ENCODE peak calls at places on chromosomes 5 and 9, in eight cellular contexts. One of them, this sample, is unnamed.

GRCh38 chr5:179422840-179423523 is 77.7 kb upstream of the ADAMTS2 start:
- DNase-seq in fibroblast of lung: no peak
- DNase-seq in mammary epithelial cell: no peak
- DNase-seq in spleen: peak; percentile 51
- DNase-seq in heart right ventricle: no peak
- DNase-seq in astrocyte: no peak
- DNase-seq in ovary: no peak
- DNase-seq in epithelial cell of esophagus: no peak
- DNase-seq in this sample: no peak

GRCh38 chr5:67966712-67967111 is 248.8 kb upstream of the PIK3R1 start:
- DNase-seq in mammary epithelial cell: no peak
- DNase-seq in astrocyte: no peak
- DNase-seq in ovary: no peak
- DNase-seq in epithelial cell of esophagus: no peak
- DNase-seq in fibroblast of lung: no peak
- DNase-seq in spleen: no peak
- DNase-seq in heart right ventricle: no peak
- DNase-seq in this sample: no peak

GRCh38 chr5:91541696-91542095 is 158.6 kb upstream of the ARRDC3 start:
- DNase-seq in mammary epithelial cell: peak; percentile 31
- DNase-seq in heart right ventricle: no peak
- DNase-seq in spleen: no peak
- DNase-seq in ovary: no peak
- DNase-seq in astrocyte: peak; percentile 53
- DNase-seq in fibroblast of lung: peak; percentile 39
- DNase-seq in epithelial cell of esophagus: peak; percentile 58
- DNase-seq in this sample: no peak

GRCh38 chr9:105299190-105299854 is 54.9 kb downstream of the SLC44A1 start:
- DNase-seq in epithelial cell of esophagus: peak; percentile 95
- DNase-seq in fibroblast of lung: peak; percentile 95
- DNase-seq in mammary epithelial cell: peak; percentile 95
- DNase-seq in astrocyte: peak; percentile 98
- DNase-seq in heart right ventricle: no peak
- DNase-seq in ovary: no peak
- DNase-seq in spleen: no peak
- DNase-seq in this sample: peak; percentile 94

GRCh38 chr5:77328926-77329647 is 118.6 kb downstream of the PDE8B start:
- DNase-seq in astrocyte: no peak
- DNase-seq in epithelial cell of esophagus: no peak
- DNase-seq in spleen: no peak
- DNase-seq in heart right ventricle: no peak
- DNase-seq in fibroblast of lung: no peak
- DNase-seq in ovary: no peak
- DNase-seq in mammary epithelial cell: no peak
- DNase-seq in this sample: no peak

GRCh38 chr9:20580673-20581072 is 41.6 kb downstream of the MLLT3 start:
- DNase-seq in mammary epithelial cell: no peak
- DNase-seq in spleen: no peak
- DNase-seq in ovary: no peak
- DNase-seq in astrocyte: no peak
- DNase-seq in fibroblast of lung: no peak
- DNase-seq in heart right ventricle: no peak
- DNase-seq in epithelial cell of esophagus: peak; percentile 56
- DNase-seq in this sample: no peak

GRCh38 chr9:98345011-98345410 is 89.6 kb upstream of the TBC1D2 start:
- DNase-seq in epithelial cell of esophagus: no peak
- DNase-seq in mammary epithelial cell: no peak
- DNase-seq in fibroblast of lung: no peak
- DNase-seq in astrocyte: no peak
- DNase-seq in heart right ventricle: no peak
- DNase-seq in ovary: no peak
- DNase-seq in spleen: no peak
- DNase-seq in this sample: no peak

GRCh38 chr5:14237313-14238086 is 94.4 kb downstream of the TRIO start:
- DNase-seq in heart right ventricle: no peak
- DNase-seq in epithelial cell of esophagus: no peak
- DNase-seq in spleen: no peak
- DNase-seq in ovary: no peak
- DNase-seq in mammary epithelial cell: no peak
- DNase-seq in astrocyte: peak; percentile 35
- DNase-seq in fibroblast of lung: no peak
- DNase-seq in this sample: no peak

GRCh38 chr5:9441610-9442009 is 104.3 kb downstream of the SEMA5A start:
- DNase-seq in mammary epithelial cell: peak; percentile 35
- DNase-seq in spleen: no peak
- DNase-seq in epithelial cell of esophagus: peak; percentile 78
- DNase-seq in ovary: no peak
- DNase-seq in heart right ventricle: no peak
- DNase-seq in astrocyte: no peak
- DNase-seq in fibroblast of lung: no peak
- DNase-seq in this sample: no peak

GRCh38 chr9:93107151-93107824 is 11.3 kb downstream of the CARD19 start:
- DNase-seq in heart right ventricle: no peak
- DNase-seq in spleen: peak; percentile 60
- DNase-seq in astrocyte: no peak
- DNase-seq in fibroblast of lung: no peak
- DNase-seq in mammary epithelial cell: no peak
- DNase-seq in ovary: peak; percentile 3
- DNase-seq in epithelial cell of esophagus: no peak
- DNase-seq in this sample: no peak

GRCh38 chr5:2780421-2781171 is 29.1 kb upstream of the IRX2 start:
- DNase-seq in heart right ventricle: no peak
- DNase-seq in spleen: no peak
- DNase-seq in epithelial cell of esophagus: peak; percentile 96
- DNase-seq in mammary epithelial cell: peak; percentile 87
- DNase-seq in ovary: no peak
- DNase-seq in fibroblast of lung: no peak
- DNase-seq in astrocyte: no peak
- DNase-seq in this sample: no peak

GRCh38 chr5:177309351-177310191 is 2.1 kb downstream of the MXD3 start:
- DNase-seq in epithelial cell of esophagus: peak; percentile 84
- DNase-seq in heart right ventricle: peak; percentile 54
- DNase-seq in ovary: no peak
- DNase-seq in fibroblast of lung: peak; percentile 83
- DNase-seq in mammary epithelial cell: peak; percentile 62
- DNase-seq in astrocyte: peak; percentile 27
- DNase-seq in spleen: peak; percentile 92
- DNase-seq in this sample: no peak

GRCh38 chr5:167244583-167244982 is 1046.9 kb upstream of the WWC1 start:
- DNase-seq in epithelial cell of esophagus: peak; percentile 10
- DNase-seq in ovary: no peak
- DNase-seq in heart right ventricle: no peak
- DNase-seq in astrocyte: no peak
- DNase-seq in fibroblast of lung: peak; percentile 52
- DNase-seq in spleen: no peak
- DNase-seq in mammary epithelial cell: no peak
- DNase-seq in this sample: no peak

DNA sequence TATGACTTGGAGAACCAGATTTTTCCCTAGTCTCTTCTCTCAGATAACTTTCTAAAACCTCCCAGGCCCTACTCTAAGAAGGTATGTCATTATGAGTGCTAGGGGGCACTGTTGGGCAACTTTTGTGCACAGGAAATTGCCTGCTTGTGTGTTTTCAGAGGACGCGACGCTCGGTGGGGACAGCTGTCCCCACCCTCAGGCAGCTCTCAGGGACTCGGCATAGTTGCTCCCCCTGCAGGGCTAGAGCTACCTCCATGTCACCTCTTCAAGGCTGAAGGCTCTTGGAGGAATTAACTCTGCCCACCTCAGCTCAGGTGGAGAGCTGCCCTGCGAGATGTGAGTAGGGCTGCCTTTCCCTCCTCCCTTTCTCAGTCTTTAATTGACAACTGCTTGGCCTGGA is 10.2 kb upstream of the TIFAB start:
- DNase-seq in astrocyte: peak; percentile 14
- DNase-seq in spleen: peak; percentile 61
- DNase-seq in heart right ventricle: no peak
- DNase-seq in epithelial cell of esophagus: peak; percentile 68
- DNase-seq in ovary: no peak
- DNase-seq in fibroblast of lung: peak; percentile 45
- DNase-seq in mammary epithelial cell: peak; percentile 41
- DNase-seq in this sample: no peak
- TF ChIP-seq CTCF in astrocyte: peak; percentile 54
- TF ChIP-seq CTCF in spleen: no peak
- TF ChIP-seq CTCF in heart right ventricle: peak; percentile 25
- TF ChIP-seq CTCF in epithelial cell of esophagus: peak; percentile 64
- TF ChIP-seq CTCF in ovary: no peak
- TF ChIP-seq CTCF in fibroblast of lung: peak; percentile 48
- TF ChIP-seq CTCF in mammary epithelial cell: peak; percentile 40
- TF ChIP-seq CTCF in this sample: peak; percentile 71

DNA sequence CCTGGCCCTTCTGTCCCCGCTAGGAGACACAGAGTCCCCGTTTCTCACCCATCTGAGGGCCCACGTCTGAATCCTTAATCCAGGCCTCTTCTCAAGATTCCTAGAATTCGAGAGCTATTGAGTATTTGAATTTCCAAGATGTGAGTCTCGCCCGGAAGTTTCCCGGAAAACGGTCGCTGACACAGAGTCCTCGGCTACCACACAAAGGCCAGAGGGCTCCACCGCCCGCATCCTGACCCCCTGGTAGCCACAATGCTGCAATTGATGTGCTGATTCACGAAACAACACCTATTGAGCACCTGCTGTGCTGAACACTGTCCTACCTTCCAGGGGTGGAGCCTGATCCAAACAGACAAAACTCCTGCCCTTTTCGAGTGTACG is 668 bp upstream of the FBP1 start:
- DNase-seq in epithelial cell of esophagus: no peak
- DNase-seq in fibroblast of lung: no peak
- DNase-seq in mammary epithelial cell: no peak
- DNase-seq in astrocyte: no peak
- DNase-seq in ovary: no peak
- DNase-seq in spleen: no peak
- DNase-seq in heart right ventricle: no peak
- DNase-seq in this sample: no peak
- H3K4me3 ChIP-seq in epithelial cell of esophagus: no peak overlapping the region
- H3K4me3 ChIP-seq in fibroblast of lung: no peak overlapping the region
- H3K4me3 ChIP-seq in mammary epithelial cell: no peak overlapping the region
- H3K4me3 ChIP-seq in astrocyte: no peak overlapping the region
- H3K4me3 ChIP-seq in ovary: peak overlapping the region; percentile 40
- H3K4me3 ChIP-seq in spleen: peak overlapping the region; percentile 73
- H3K4me3 ChIP-seq in heart right ventricle: peak overlapping the region; percentile 46
- H3K4me3 ChIP-seq in this sample: peak overlapping the region; percentile 62

GRCh38 chr9:137614631-137615386 is 4.0 kb upstream of the EHMT1 start:
- DNase-seq in fibroblast of lung: no peak
- DNase-seq in heart right ventricle: no peak
- DNase-seq in epithelial cell of esophagus: no peak
- DNase-seq in spleen: peak; percentile 75
- DNase-seq in ovary: no peak
- DNase-seq in astrocyte: no peak
- DNase-seq in mammary epithelial cell: no peak
- DNase-seq in this sample: no peak
- TF ChIP-seq CTCF in fibroblast of lung: no peak
- TF ChIP-seq CTCF in heart right ventricle: no peak
- TF ChIP-seq CTCF in epithelial cell of esophagus: no peak
- TF ChIP-seq CTCF in spleen: no peak
- TF ChIP-seq CTCF in ovary: no peak
- TF ChIP-seq CTCF in astrocyte: no peak
- TF ChIP-seq CTCF in mammary epithelial cell: no peak
- TF ChIP-seq CTCF in this sample: no peak

GRCh38 chr9:37289631-37290030 is 132.9 kb upstream of the GRHPR start:
- DNase-seq in mammary epithelial cell: no peak
- DNase-seq in epithelial cell of esophagus: no peak
- DNase-seq in astrocyte: no peak
- DNase-seq in ovary: no peak
- DNase-seq in heart right ventricle: no peak
- DNase-seq in spleen: no peak
- DNase-seq in fibroblast of lung: no peak
- DNase-seq in this sample: no peak
- H3K4me3 ChIP-seq in mammary epithelial cell: no peak overlapping the region
- H3K4me3 ChIP-seq in epithelial cell of esophagus: no peak overlapping the region
- H3K4me3 ChIP-seq in astrocyte: no peak overlapping the region
- H3K4me3 ChIP-seq in ovary: no peak overlapping the region
- H3K4me3 ChIP-seq in heart right ventricle: no peak overlapping the region
- H3K4me3 ChIP-seq in spleen: no peak overlapping the region
- H3K4me3 ChIP-seq in fibroblast of lung: no peak overlapping the region
- H3K4me3 ChIP-seq in this sample: no peak overlapping the region

DNA sequence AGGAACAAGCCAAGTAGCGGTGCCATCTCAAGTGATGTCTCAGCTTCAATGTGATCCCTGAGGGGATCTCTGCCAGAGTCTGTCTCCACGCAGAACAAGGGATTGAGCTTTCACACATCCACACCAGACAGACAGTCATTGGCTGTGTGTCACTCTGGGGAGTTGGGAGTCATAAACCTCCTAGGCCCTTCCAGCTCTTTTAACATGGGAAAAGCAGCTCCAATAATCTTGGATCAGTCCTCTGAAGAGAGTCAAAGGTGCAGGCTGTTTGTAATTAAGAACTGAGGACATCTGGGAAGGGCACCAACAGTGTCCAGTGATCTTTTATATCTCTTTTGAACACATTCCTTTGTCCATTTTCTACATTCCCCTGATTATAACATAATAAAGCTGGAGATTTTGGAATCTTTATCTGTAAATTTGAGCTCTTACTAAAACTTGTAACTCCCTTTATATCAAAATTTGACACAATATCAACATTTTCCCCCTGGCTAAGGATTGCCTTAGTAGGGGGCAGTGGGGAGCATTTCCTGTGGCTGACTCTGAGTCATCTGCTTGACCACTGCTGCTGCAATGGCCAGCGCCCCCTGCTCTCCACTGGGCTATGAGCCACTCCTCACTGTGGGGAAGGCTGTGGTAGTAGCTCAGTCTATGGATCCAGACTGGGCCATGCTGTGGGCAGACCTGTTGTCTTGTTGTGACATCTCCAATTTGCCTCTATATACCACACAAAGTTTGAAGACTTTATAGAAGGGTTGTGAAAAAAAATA is 284.4 kb downstream of the OSTF1 start:
- DNase-seq in fibroblast of lung: no peak
- DNase-seq in ovary: peak; percentile 17
- DNase-seq in spleen: no peak
- DNase-seq in mammary epithelial cell: no peak
- DNase-seq in epithelial cell of esophagus: no peak
- DNase-seq in heart right ventricle: peak; percentile 12
- DNase-seq in astrocyte: no peak
- DNase-seq in this sample: no peak
- TF ChIP-seq CTCF in fibroblast of lung: no peak
- TF ChIP-seq CTCF in ovary: no peak
- TF ChIP-seq CTCF in spleen: no peak
- TF ChIP-seq CTCF in mammary epithelial cell: no peak
- TF ChIP-seq CTCF in epithelial cell of esophagus: no peak
- TF ChIP-seq CTCF in heart right ventricle: peak; percentile 4
- TF ChIP-seq CTCF in astrocyte: no peak
- TF ChIP-seq CTCF in this sample: peak; percentile 25

DNA sequence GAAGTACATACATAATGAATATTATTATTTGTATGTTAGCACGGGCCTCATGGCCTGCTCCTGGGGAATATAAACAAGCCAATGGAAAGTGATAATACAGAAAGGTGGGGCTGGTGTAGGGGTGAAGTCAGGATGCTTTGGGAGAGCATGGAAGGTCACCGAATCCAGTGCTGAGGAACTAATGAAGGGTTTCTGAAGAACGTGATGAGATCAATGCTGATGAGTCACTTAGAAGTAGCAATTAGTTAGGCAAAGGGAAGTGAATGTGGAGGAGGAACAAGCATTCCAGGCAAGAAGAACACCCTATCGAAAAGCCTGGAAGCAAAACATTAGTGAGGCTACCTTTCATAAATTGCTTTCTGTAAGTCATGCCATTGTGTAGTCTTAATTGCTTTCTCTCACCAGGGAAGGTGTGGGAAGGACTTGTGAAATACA is 2.1 kb downstream of the ANXA1 start:
- DNase-seq in heart right ventricle: no peak
- DNase-seq in mammary epithelial cell: peak; percentile 79
- DNase-seq in ovary: no peak
- DNase-seq in epithelial cell of esophagus: peak; percentile 75
- DNase-seq in fibroblast of lung: no peak
- DNase-seq in spleen: no peak
- DNase-seq in astrocyte: peak; percentile 66
- DNase-seq in this sample: no peak
- H3K4me3 ChIP-seq in heart right ventricle: no peak overlapping the region
- H3K4me3 ChIP-seq in mammary epithelial cell: peak overlapping the region; percentile 99
- H3K4me3 ChIP-seq in ovary: peak overlapping the region; percentile 38
- H3K4me3 ChIP-seq in epithelial cell of esophagus: peak overlapping the region; percentile 92
- H3K4me3 ChIP-seq in fibroblast of lung: peak overlapping the region; percentile 79
- H3K4me3 ChIP-seq in spleen: peak overlapping the region; percentile 25
- H3K4me3 ChIP-seq in astrocyte: peak overlapping the region; percentile 95
- H3K4me3 ChIP-seq in this sample: peak overlapping the region; percentile 83

This sample was measured in epithelial cell of proximal tubule.